ENCODE peak calls at places on chromosome 1, in nine cellular contexts. T, Y, J, P, S, R, K, A and B are unnamed samples.

GRCh38 chr1:156873659-156874058 is 13.0 kb downstream of the NTRK1 start:
- DNase-seq in T (no peak), Y (no peak), J (no peak), P (no peak), S (no peak), R (no peak), K (no peak), A (no peak), B (no peak)

GRCh38 chr1:20344738-20345137 is 54.1 kb downstream of the VWA5B1 start:
- DNase-seq in T (no peak), Y (no peak), J (no peak), P (no peak), S (no peak), R (no peak), K (no peak), A (no peak), B (no peak)

GRCh38 chr1:184752656-184753055 is 2.0 kb downstream of the EDEM3 start:
- DNase-seq in T (no peak), Y (no peak), J (no peak), P (no peak), S (no peak), R (no peak), K (no peak), A (no peak), B (no peak)

GRCh38 chr1:209667701-209668100 is 7.5 kb upstream of the G0S2 start:
- DNase-seq in T (no peak), Y (no peak), J (no peak), P (no peak), S (no peak), R (no peak), K (no peak), A (no peak), B (no peak)

GRCh38 chr1:110291241-110292030 is 47.7 kb upstream of the RBM15 start:
- DNase-seq in T (peak), Y (no peak), J (no peak), P (no peak), S (peak), R (no peak), K (no peak), A (peak), B (no peak)

GRCh38 chr1:36411674-36412648 is 14.3 kb upstream of the LSM10 start:
- DNase-seq in T (peak), Y (no peak), J (peak), P (no peak), S (peak), R (peak), K (no peak), A (peak), B (peak)

GRCh38 chr1:174976436-174977107 is 23.2 kb upstream of the CACYBP start:
- DNase-seq in T (no peak), Y (no peak), J (no peak), P (no peak), S (no peak), R (no peak), K (no peak), A (no peak), B (no peak)

GRCh38 chr1:1471389-1472045 is at the start of gene ATAD3B:
- DNase-seq in T (peak), Y (peak), J (peak), P (peak), S (peak), R (peak), K (peak), A (peak), B (peak)

GRCh38 chr1:218886472-218886871 is 287.2 kb upstream of the LYPLAL1 start:
- DNase-seq in T (peak), Y (no peak), J (no peak), P (no peak), S (no peak), R (no peak), K (peak), A (no peak), B (no peak)